ENCODE peak calls at places on chromosomes 12 and 14, in eight cellular contexts. A is AG09309, J is thoracic aorta, I is neural progenitor cell, T is esophagus squamous epithelium, X is heart left ventricle, V is foreskin fibroblast, Y is psoas muscle. O is an unnamed sample.

GRCh38 chr14:55245657-55246268 is 25.5 kb upstream of the FBXO34 start:
- DNase-seq in A (no peak), J (no peak), I (peak; percentile 38), T (no peak), X (no peak), V (no peak), Y (no peak), O (peak; percentile 30)

GRCh38 chr12:89884917-89885316 is 176.3 kb upstream of the ATP2B1 start:
- DNase-seq in A (no peak), J (no peak), I (peak; percentile 64), T (no peak), X (no peak), V (no peak), Y (no peak), O (no peak)

GRCh38 chr14:74403619-74404417 is 22.2 kb downstream of the SYNDIG1L start:
- DNase-seq in A (no peak), J (no peak), I (no peak), T (no peak), X (no peak), V (no peak), Y (no peak), O (no peak)

GRCh38 chr14:50173891-50174290 is 57.5 kb downstream of the SOS2 start:
- DNase-seq in A (no peak), J (no peak), I (no peak), T (no peak), X (no peak), V (peak; percentile 1), Y (no peak), O (peak; percentile 8)

GRCh38 chr12:11695321-11695720 is 45.8 kb downstream of the ETV6 start:
- DNase-seq in A (no peak), J (peak; percentile 31), I (no peak), T (no peak), X (no peak), V (no peak), Y (no peak), O (peak; percentile 84)

GRCh38 chr12:96828169-96828789 is 78.8 kb upstream of the NEDD1 start:
- DNase-seq in A (no peak), J (no peak), I (no peak), T (no peak), X (no peak), V (no peak), Y (no peak), O (no peak)

GRCh38 chr14:50334211-50334610 is 22.1 kb downstream of the DMAC2L start:
- DNase-seq in A (no peak), J (no peak), I (no peak), T (no peak), X (no peak), V (no peak), Y (no peak), O (no peak)

GRCh38 chr12:127078577-127079350 is 1188.2 kb upstream of the TMEM132C start:
- DNase-seq in A (no peak), J (no peak), I (no peak), T (no peak), X (no peak), V (peak; percentile 2), Y (no peak), O (peak; percentile 43)

GRCh38 chr12:61137677-61138380 is 1122.4 kb upstream of the USP15 start:
- DNase-seq in A (no peak), J (no peak), I (no peak), T (no peak), X (peak; percentile 34), V (no peak), Y (peak; percentile 48), O (no peak)

GRCh38 chr14:81453166-81453766 is 53.1 kb upstream of the STON2 start:
- DNase-seq in A (peak; percentile 8), J (no peak), I (peak; percentile 72), T (no peak), X (no peak), V (no peak), Y (peak; percentile 69), O (peak; percentile 53)

GRCh38 chr12:3120701-3121100 is 43.5 kb downstream of the TSPAN9 start:
- DNase-seq in A (no peak), J (no peak), I (no peak), T (no peak), X (peak; percentile 23), V (no peak), Y (no peak), O (no peak)

GRCh38 chr14:91116913-91117588 is 3.2 kb downstream of the DGLUCY start:
- DNase-seq in A (no peak), J (no peak), I (no peak), T (no peak), X (no peak), V (no peak), Y (no peak), O (no peak)

GRCh38 chr14:72000907-72001306 is 68.7 kb downstream of the RGS6 start:
- DNase-seq in A (no peak), J (no peak), I (no peak), T (no peak), X (peak; percentile 79), V (no peak), Y (peak; percentile 68), O (no peak)

GRCh38 chr14:30284808-30285207 is 274.1 kb upstream of the G2E3 start:
- DNase-seq in A (no peak), J (no peak), I (no peak), T (no peak), X (no peak), V (no peak), Y (no peak), O (no peak)

GRCh38 chr12:124844411-124845397 is 19.0 kb downstream of the SCARB1 start:
- DNase-seq in A (no peak), J (no peak), I (peak; percentile 82), T (no peak), X (no peak), V (no peak), Y (no peak), O (no peak)

GRCh38 chr12:107349008-107349747 is 255.8 kb upstream of the CRY1 start:
- DNase-seq in A (peak; percentile 35), J (no peak), I (peak; percentile 24), T (no peak), X (no peak), V (peak; percentile 56), Y (no peak), O (peak; percentile 83)

GRCh38 chr12:26338574-26339572 is 143.5 kb downstream of the SSPN start:
- DNase-seq in A (no peak), J (no peak), I (no peak), T (no peak), X (no peak), V (peak; percentile 61), Y (no peak), O (peak; percentile 20)
- H3K4me3 ChIP-seq in A (no peak overlapping the region), J (no peak overlapping the region), I (no peak overlapping the region), T (no peak overlapping the region), X (no peak overlapping the region), V (no peak overlapping the region), Y (no peak overlapping the region), O (no peak overlapping the region)

DNA sequence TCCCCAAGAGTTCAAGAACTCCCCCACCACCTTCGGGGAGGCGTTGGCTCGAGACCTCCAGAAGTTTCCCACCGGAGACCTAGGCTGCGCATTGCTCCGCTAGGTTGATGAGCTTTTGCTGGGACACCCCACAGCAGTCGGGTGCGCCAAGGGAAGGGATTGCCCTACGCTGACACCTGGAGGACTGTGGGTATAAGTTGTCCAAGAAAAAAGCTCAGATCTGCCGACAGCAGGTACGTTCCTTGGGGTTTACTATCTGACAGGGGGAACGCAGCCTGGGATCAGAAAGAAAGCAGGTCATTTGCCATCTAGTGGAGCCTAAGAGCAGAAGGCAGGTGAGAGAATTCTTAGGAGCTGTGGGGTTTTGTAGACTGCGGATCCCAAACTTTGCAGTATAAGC is 98.8 kb downstream of the FRMD6 start:
- DNase-seq in A (no peak), J (no peak), I (peak; percentile 28), T (no peak), X (no peak), V (no peak), Y (no peak), O (no peak)
- TF ChIP-seq CTCF in A (no peak), J (no peak), I (peak; percentile 32), T (no peak), X (no peak), V (no peak), Y (no peak), O (no peak)

GRCh38 chr12:1080520-1081223 is 89.6 kb downstream of the ERC1 start:
- DNase-seq in A (no peak), J (no peak), I (no peak), T (no peak), X (no peak), V (no peak), Y (no peak), O (no peak)

GRCh38 chr12:1083888-1084262 is 92.9 kb downstream of the ERC1 start:
- DNase-seq in A (peak; percentile 61), J (peak; percentile 9), I (no peak), T (no peak), X (no peak), V (peak; percentile 7), Y (no peak), O (peak; percentile 52)

GRCh38 chr12:1078002-1078401 is 87.0 kb downstream of the ERC1 start:
- DNase-seq in A (no peak), J (no peak), I (no peak), T (no peak), X (no peak), V (no peak), Y (no peak), O (no peak)

GRCh38 chr12:1083086-1083887 is 92.3 kb downstream of the ERC1 start:
- DNase-seq in A (no peak), J (no peak), I (peak; percentile 45), T (no peak), X (no peak), V (no peak), Y (no peak), O (no peak)
- H3K4me3 ChIP-seq in A (no peak overlapping the region), J (peak overlapping the region; percentile 66), I (no peak overlapping the region), T (no peak overlapping the region), X (peak overlapping the region; percentile 44), V (no peak overlapping the region), Y (peak overlapping the region; percentile 9), O (no peak overlapping the region)

GRCh38 chr12:65922077-65922476 is 97.8 kb downstream of the HMGA2 start:
- DNase-seq in A (no peak), J (no peak), I (no peak), T (no peak), X (no peak), V (no peak), Y (no peak), O (no peak)

GRCh38 chr12:65925626-65926025 is 101.3 kb downstream of the HMGA2 start:
- DNase-seq in A (no peak), J (no peak), I (no peak), T (no peak), X (no peak), V (no peak), Y (no peak), O (no peak)

GRCh38 chr12:65926119-65927004 is 102.1 kb downstream of the HMGA2 start:
- DNase-seq in A (no peak), J (no peak), I (peak; percentile 43), T (no peak), X (no peak), V (no peak), Y (no peak), O (no peak)

GRCh38 chr12:65918057-65918456 is 93.8 kb downstream of the HMGA2 start:
- DNase-seq in A (no peak), J (no peak), I (no peak), T (no peak), X (no peak), V (no peak), Y (no peak), O (no peak)

DNA sequence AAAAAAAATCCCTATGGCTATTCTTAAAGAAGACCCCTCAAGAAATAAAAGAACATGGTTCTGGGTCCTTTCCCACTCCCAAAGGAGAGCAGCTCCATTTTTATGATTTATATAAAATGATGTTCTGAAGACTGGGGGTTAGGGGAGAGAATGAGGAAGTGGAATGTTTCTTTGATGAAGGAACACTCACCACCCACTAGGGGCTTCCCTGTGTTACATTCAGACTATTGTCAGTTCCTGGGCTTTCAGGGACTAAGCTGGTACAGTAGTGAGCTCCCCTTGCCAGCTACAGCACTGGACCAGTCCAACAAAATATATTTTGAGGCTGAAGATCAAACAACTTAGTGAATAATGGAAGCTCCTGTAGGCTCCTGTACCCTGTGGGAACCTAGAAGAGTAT is 98.9 kb downstream of the HMGA2 start:
- DNase-seq in A (no peak), J (no peak), I (no peak), T (no peak), X (no peak), V (no peak), Y (no peak), O (no peak)
- TF ChIP-seq CTCF in A (no peak), J (no peak), I (peak; percentile 18), T (no peak), X (no peak), V (no peak), Y (no peak), O (no peak)